ENCODE peak calls at places on chromosomes 6 and 20, in nine cellular contexts. Y is fibroblast of pulmonary artery; O is mucosa of descending colon; Z is BE2C; F is CD8-positive, alpha-beta T cell; T is astrocyte of the cerebellum; E is cardiac fibroblast; L is A549; I is endothelial cell of umbilical vein. S is an unnamed sample.

GRCh38 chr6:33740204-33740608 is 6.5 kb downstream of the IP6K3 start:
- DNase-seq in E (peak), Y (peak), O (no peak), Z (no peak), L (no peak), I (no peak), T (no peak), F (no peak), S (peak)

GRCh38 chr6:131652472-131652871 is 15.4 kb downstream of the ENPP3 start:
- DNase-seq in I (peak), L (no peak), Z (no peak), F (no peak), E (no peak), T (no peak), Y (no peak), O (no peak), S (no peak)

GRCh38 chr6:53151676-53152075 is 3.0 kb upstream of the GCM1 start:
- DNase-seq in E (no peak), O (no peak), I (no peak), F (no peak), Z (peak), L (peak), Y (no peak), T (no peak), S (peak)

GRCh38 chr6:112833546-112834215 is 486.6 kb downstream of the RFPL4B start:
- DNase-seq in F (no peak), L (no peak), I (peak), T (peak), E (peak), Y (peak), Z (no peak), O (no peak), S (no peak)

GRCh38 chr6:144321839-144322591 is 36.9 kb downstream of the UTRN start:
- DNase-seq in F (no peak), Y (peak), Z (no peak), T (no peak), O (no peak), I (no peak), E (no peak), L (peak), S (peak)

GRCh38 chr20:64232794-64233193 is 22.8 kb upstream of the PCMTD2 start:
- DNase-seq in Y (no peak), Z (no peak), T (no peak), F (no peak), L (peak), I (no peak), O (peak), E (no peak), S (no peak)

GRCh38 chr20:53319200-53319599 is 274.4 kb downstream of the ZNF217 start:
- DNase-seq in Y (no peak), L (no peak), F (no peak), T (no peak), I (no peak), Z (no peak), E (no peak), O (no peak), S (no peak)

GRCh38 chr6:166461821-166462460 is 79.2 kb upstream of the MPC1 start:
- DNase-seq in Z (no peak), O (no peak), L (no peak), T (no peak), Y (no peak), E (no peak), I (no peak), F (no peak), S (no peak)

GRCh38 chr20:57648878-57649616 is 28.8 kb upstream of the ZBP1 start:
- DNase-seq in T (no peak), Y (no peak), E (no peak), I (no peak), F (peak), Z (no peak), O (no peak), L (no peak), S (no peak)

GRCh38 chr20:63554361-63555278 is 661 bp downstream of the FNDC11 start:
- DNase-seq in O (no peak), E (no peak), Y (no peak), Z (no peak), I (no peak), T (no peak), L (no peak), F (no peak), S (no peak)

GRCh38 chr20:61951695-61952533 is 113.8 kb downstream of the TAF4 start:
- DNase-seq in O (peak), F (peak), Y (no peak), L (no peak), Z (no peak), T (no peak), E (peak), I (peak), S (no peak)

GRCh38 chr20:38228436-38228835 is 32.1 kb downstream of the KIAA1755 start:
- DNase-seq in L (peak), O (no peak), T (no peak), F (no peak), I (no peak), Z (no peak), E (peak), Y (peak), S (no peak)

GRCh38 chr6:168388641-168389633 is 52.0 kb upstream of the SMOC2 start:
- DNase-seq in Z (no peak), Y (no peak), E (no peak), F (no peak), O (no peak), T (no peak), L (peak), I (no peak), S (no peak)

GRCh38 chr6:163750436-163751031 is 336.0 kb downstream of the QKI start:
- DNase-seq in O (no peak), L (no peak), Y (no peak), E (no peak), Z (no peak), F (no peak), T (no peak), I (no peak), S (no peak)

GRCh38 chr6:3205913-3206312 is 21.5 kb downstream of the TUBB2B start:
- DNase-seq in I (no peak), O (no peak), Z (no peak), E (peak), T (peak), Y (peak), L (no peak), F (no peak), S (peak)

GRCh38 chr6:15474196-15474595 is 188.6 kb downstream of the DTNBP1 start:
- DNase-seq in T (no peak), F (no peak), E (peak), L (no peak), Z (no peak), Y (peak), O (no peak), I (no peak), S (peak)

GRCh38 chr6:50102676-50103075 is 52.9 kb upstream of the DEFB112 start:
- DNase-seq in Z (no peak), E (no peak), T (no peak), F (no peak), I (no peak), L (no peak), O (no peak), Y (no peak), S (no peak)

GRCh38 chr6:136465766-136466303 is 84.4 kb downstream of the MAP7 start:
- DNase-seq in E (no peak), Y (no peak), O (no peak), T (no peak), L (no peak), F (no peak), I (no peak), Z (no peak), S (peak)

GRCh38 chr20:43992885-43993284 is 78.2 kb downstream of the TOX2 start:
- DNase-seq in F (no peak), Z (no peak), Y (no peak), E (no peak), T (no peak), L (no peak), I (no peak), O (no peak), S (no peak)

GRCh38 chr20:49669601-49670189 is 44.0 kb downstream of the B4GALT5 start:
- DNase-seq in E (no peak), T (no peak), L (no peak), F (no peak), Z (no peak), O (no peak), I (no peak), Y (no peak), S (peak)

GRCh38 chr20:24785141-24785924 is 163.7 kb upstream of the CST7 start:
- DNase-seq in O (no peak), I (no peak), L (peak), Y (peak), T (peak), F (no peak), E (peak), Z (no peak), S (no peak)

GRCh38 chr20:63096681-63097335 is 90.0 kb upstream of the BHLHE23 start:
- DNase-seq in L (no peak), Z (peak), E (no peak), O (peak), Y (no peak), I (no peak), T (no peak), F (no peak), S (no peak)

GRCh38 chr6:87093651-87094050 is 1.3 kb downstream of the CGA start:
- DNase-seq in O (no peak), F (no peak), E (peak), T (peak), L (no peak), Y (peak), I (peak), Z (no peak), S (no peak)

GRCh38 chr6:26017567-26017966 is 55.0 kb downstream of the TRIM38 start:
- DNase-seq in T (no peak), I (peak), Z (no peak), F (peak), O (peak), L (no peak), E (peak), Y (peak), S (peak)

GRCh38 chr6:54308240-54308639 is at the start of gene TINAG:
- DNase-seq in Z (no peak), T (no peak), L (no peak), I (no peak), O (no peak), F (no peak), E (no peak), Y (no peak), S (no peak)
- H3K4me3 ChIP-seq in Z (no peak), T (no peak), L (no peak), I (no peak), O (peak), F (no peak), E (no peak), Y (no peak), S (no peak)

GRCh38 chr20:11375368-11375767 is 542.3 kb upstream of the BTBD3 start:
- DNase-seq in T (no peak), L (no peak), I (no peak), Y (no peak), O (no peak), Z (no peak), F (no peak), E (peak), S (peak)
- TF ChIP-seq CTCF in T (no peak), L (no peak), I (no peak), Y (no peak), O (no peak), Z (no peak), F (no peak), E (no peak), S (no peak)

GRCh38 chr20:45735988-45736387 is 13.8 kb downstream of the SPINT4 start:
- DNase-seq in O (no peak), T (no peak), L (no peak), F (no peak), Z (no peak), I (no peak), E (no peak), Y (no peak), S (no peak)
- H3K4me3 ChIP-seq in O (no peak), T (no peak), L (no peak), F (no peak), Z (no peak), I (no peak), E (no peak), Y (no peak), S (no peak)

DNA sequence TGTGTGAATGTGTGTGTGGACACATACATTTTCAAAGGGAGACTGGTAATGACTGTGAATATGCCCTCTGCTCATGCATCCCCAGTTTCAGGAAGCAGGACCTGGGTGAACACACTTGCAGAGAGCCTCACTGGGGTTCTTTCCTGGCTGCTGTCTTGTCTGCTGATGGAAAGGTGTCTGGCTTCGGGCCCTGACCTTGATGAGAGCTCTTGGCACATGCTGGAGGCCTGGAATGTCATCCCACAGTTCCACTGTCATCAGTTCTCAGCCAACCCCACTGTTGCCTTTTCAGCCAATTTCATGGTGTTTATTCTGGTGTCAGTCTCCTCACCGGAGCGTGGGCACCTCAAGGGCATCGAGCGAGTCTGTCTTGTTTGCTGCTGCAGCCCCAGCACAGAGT is 64.7 kb upstream of the XRN2 start:
- DNase-seq in I (no peak), L (no peak), Z (no peak), T (no peak), E (no peak), O (no peak), F (no peak), Y (no peak), S (no peak)
- TF ChIP-seq CTCF in I (no peak), L (no peak), Z (no peak), T (no peak), E (no peak), O (no peak), F (no peak), Y (no peak), S (no peak)